ENCODE peak calls at places on chromosome 2, in six cellular contexts. One of them, this sample, is unnamed.

GRCh38 chr2:220745682-220746081 is 826.4 kb downstream of the EPHA4 start:
- DNase-seq in lower lobe of right lung: no peak
- DNase-seq in aorta: no peak
- DNase-seq in GM23248: no peak
- DNase-seq in psoas muscle: no peak
- DNase-seq in small intestine: no peak
- DNase-seq in this sample: no peak

GRCh38 chr2:86087936-86088850 is 17.5 kb downstream of the POLR1A start:
- DNase-seq in lower lobe of right lung: no peak
- DNase-seq in aorta: no peak
- DNase-seq in GM23248: no peak
- DNase-seq in psoas muscle: no peak
- DNase-seq in small intestine: no peak
- DNase-seq in this sample: no peak

GRCh38 chr2:219109468-219109867 is 48.7 kb upstream of the IHH start:
- DNase-seq in lower lobe of right lung: peak; percentile 67
- DNase-seq in aorta: no peak
- DNase-seq in GM23248: no peak
- DNase-seq in psoas muscle: no peak
- DNase-seq in small intestine: peak; percentile 61
- DNase-seq in this sample: no peak

GRCh38 chr2:169260246-169260645 is 102.1 kb downstream of the LRP2 start:
- DNase-seq in lower lobe of right lung: no peak
- DNase-seq in aorta: no peak
- DNase-seq in GM23248: no peak
- DNase-seq in psoas muscle: no peak
- DNase-seq in small intestine: no peak
- DNase-seq in this sample: no peak

GRCh38 chr2:218904176-218904575 is 23.5 kb downstream of the WNT10A start:
- DNase-seq in lower lobe of right lung: no peak
- DNase-seq in aorta: no peak
- DNase-seq in GM23248: no peak
- DNase-seq in psoas muscle: no peak
- DNase-seq in small intestine: no peak
- DNase-seq in this sample: no peak

GRCh38 chr2:151638188-151638933 is 95.9 kb downstream of the NEB start:
- DNase-seq in lower lobe of right lung: no peak
- DNase-seq in aorta: no peak
- DNase-seq in GM23248: peak; percentile 3
- DNase-seq in psoas muscle: no peak
- DNase-seq in small intestine: peak; percentile 39
- DNase-seq in this sample: no peak

GRCh38 chr2:20440001-20440560 is 6.8 kb upstream of the RHOB start:
- DNase-seq in lower lobe of right lung: no peak
- DNase-seq in aorta: no peak
- DNase-seq in GM23248: no peak
- DNase-seq in psoas muscle: no peak
- DNase-seq in small intestine: no peak
- DNase-seq in this sample: no peak

GRCh38 chr2:188677182-188677581 is 297.0 kb upstream of the COL3A1 start:
- DNase-seq in lower lobe of right lung: no peak
- DNase-seq in aorta: no peak
- DNase-seq in GM23248: peak; percentile 35
- DNase-seq in psoas muscle: no peak
- DNase-seq in small intestine: no peak
- DNase-seq in this sample: no peak

GRCh38 chr2:230895536-230896345 is 29.3 kb downstream of the GPR55 start:
- DNase-seq in lower lobe of right lung: no peak
- DNase-seq in aorta: no peak
- DNase-seq in GM23248: no peak
- DNase-seq in psoas muscle: no peak
- DNase-seq in small intestine: peak; percentile 95
- DNase-seq in this sample: peak; percentile 77

GRCh38 chr2:42812899-42813479 is 20.6 kb upstream of the HAAO start:
- DNase-seq in lower lobe of right lung: no peak
- DNase-seq in aorta: no peak
- DNase-seq in GM23248: peak; percentile 53
- DNase-seq in psoas muscle: no peak
- DNase-seq in small intestine: peak; percentile 46
- DNase-seq in this sample: no peak

GRCh38 chr2:241877197-241877685 is 7.7 kb downstream of the RTP5 start:
- DNase-seq in lower lobe of right lung: no peak
- DNase-seq in aorta: no peak
- DNase-seq in GM23248: no peak
- DNase-seq in psoas muscle: peak; percentile 14
- DNase-seq in small intestine: no peak
- DNase-seq in this sample: no peak
- H3K4me1 ChIP-seq in lower lobe of right lung: peaks cover 11% of the 10 kb centered on the region
- H3K4me1 ChIP-seq in aorta: no peaks in the 10 kb centered on the region
- H3K4me1 ChIP-seq in GM23248: peaks cover 4% of the 10 kb centered on the region
- H3K4me1 ChIP-seq in psoas muscle: peaks cover 6% of the 10 kb centered on the region
- H3K4me1 ChIP-seq in small intestine: no peaks in the 10 kb centered on the region
- H3K4me1 ChIP-seq in this sample: peaks cover 16% of the 10 kb centered on the region

GRCh38 chr2:112185131-112185530 is 46.9 kb downstream of the FBLN7 start:
- DNase-seq in lower lobe of right lung: no peak
- DNase-seq in aorta: no peak
- DNase-seq in GM23248: no peak
- DNase-seq in psoas muscle: no peak
- DNase-seq in small intestine: no peak
- DNase-seq in this sample: no peak

GRCh38 chr2:112189001-112189556 is 50.9 kb downstream of the FBLN7 start:
- DNase-seq in lower lobe of right lung: no peak
- DNase-seq in aorta: no peak
- DNase-seq in GM23248: no peak
- DNase-seq in psoas muscle: no peak
- DNase-seq in small intestine: no peak
- DNase-seq in this sample: no peak

GRCh38 chr2:112187805-112188596 is 49.8 kb downstream of the FBLN7 start:
- DNase-seq in lower lobe of right lung: no peak
- DNase-seq in aorta: no peak
- DNase-seq in GM23248: no peak
- DNase-seq in psoas muscle: no peak
- DNase-seq in small intestine: peak; percentile 49
- DNase-seq in this sample: peak; percentile 80

GRCh38 chr2:112184121-112184520 is 45.9 kb downstream of the FBLN7 start:
- DNase-seq in lower lobe of right lung: no peak
- DNase-seq in aorta: no peak
- DNase-seq in GM23248: no peak
- DNase-seq in psoas muscle: no peak
- DNase-seq in small intestine: no peak
- DNase-seq in this sample: no peak

GRCh38 chr2:112187046-112187715 is 49.0 kb downstream of the FBLN7 start:
- DNase-seq in lower lobe of right lung: no peak
- DNase-seq in aorta: no peak
- DNase-seq in GM23248: no peak
- DNase-seq in psoas muscle: no peak
- DNase-seq in small intestine: no peak
- DNase-seq in this sample: no peak
- H3K4me1 ChIP-seq in lower lobe of right lung: no peaks in the 10 kb centered on the region
- H3K4me1 ChIP-seq in aorta: no peaks in the 10 kb centered on the region
- H3K4me1 ChIP-seq in GM23248: no peaks in the 10 kb centered on the region
- H3K4me1 ChIP-seq in psoas muscle: no peaks in the 10 kb centered on the region
- H3K4me1 ChIP-seq in small intestine: no peaks in the 10 kb centered on the region
- H3K4me1 ChIP-seq in this sample: no peaks in the 10 kb centered on the region

DNA sequence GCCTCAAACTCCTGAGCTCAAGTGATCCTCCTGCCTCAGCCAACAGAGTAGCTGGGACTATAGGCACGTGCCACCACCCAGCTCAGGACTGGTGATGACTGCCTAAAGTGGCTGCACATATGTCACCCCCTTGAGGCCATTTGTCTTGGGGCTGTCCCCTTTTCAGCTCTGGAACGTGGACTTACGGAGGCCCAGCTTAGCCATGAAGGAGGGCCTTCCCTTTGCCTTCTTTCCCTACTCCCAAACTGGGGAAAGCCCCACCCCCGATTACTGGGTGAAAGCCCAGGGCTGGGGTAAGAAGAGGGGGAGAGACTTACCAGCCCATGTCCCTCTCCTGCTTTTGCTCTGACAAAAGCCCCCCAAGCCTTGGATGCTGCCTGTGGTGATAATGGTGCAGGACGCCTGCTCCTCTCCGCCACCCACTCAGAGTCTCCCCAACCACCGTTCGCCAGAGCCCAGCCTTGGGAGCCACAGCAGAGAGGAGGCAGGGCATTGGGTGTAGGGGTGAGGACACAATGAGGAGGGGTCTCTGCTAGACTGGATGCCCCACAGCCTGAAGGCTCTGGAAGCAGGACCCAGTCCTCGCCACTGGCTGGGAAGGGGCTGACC is 2.5 kb upstream of the DUSP2 start:
- DNase-seq in lower lobe of right lung: peak; percentile 20
- DNase-seq in aorta: peak; percentile 38
- DNase-seq in GM23248: no peak
- DNase-seq in psoas muscle: no peak
- DNase-seq in small intestine: no peak
- DNase-seq in this sample: peak; percentile 44
- H3K4me1 ChIP-seq in lower lobe of right lung: peaks cover 37% of the 10 kb centered on the region
- H3K4me1 ChIP-seq in aorta: no peaks in the 10 kb centered on the region
- H3K4me1 ChIP-seq in GM23248: peaks cover 9% of the 10 kb centered on the region
- H3K4me1 ChIP-seq in psoas muscle: peaks cover 11% of the 10 kb centered on the region
- H3K4me1 ChIP-seq in small intestine: no peaks in the 10 kb centered on the region
- H3K4me1 ChIP-seq in this sample: no peaks in the 10 kb centered on the region

GRCh38 chr2:39479696-39480095 is 42.6 kb upstream of the MAP4K3 start:
- DNase-seq in lower lobe of right lung: no peak
- DNase-seq in aorta: no peak
- DNase-seq in GM23248: no peak
- DNase-seq in psoas muscle: no peak
- DNase-seq in small intestine: no peak
- DNase-seq in this sample: no peak
- H3K4me1 ChIP-seq in lower lobe of right lung: peaks cover 12% of the 10 kb centered on the region
- H3K4me1 ChIP-seq in aorta: no peaks in the 10 kb centered on the region
- H3K4me1 ChIP-seq in GM23248: peaks cover 8% of the 10 kb centered on the region
- H3K4me1 ChIP-seq in psoas muscle: peaks cover 4% of the 10 kb centered on the region
- H3K4me1 ChIP-seq in small intestine: no peaks in the 10 kb centered on the region
- H3K4me1 ChIP-seq in this sample: no peaks in the 10 kb centered on the region

GRCh38 chr2:62202019-62202722 is 6.3 kb downstream of the B3GNT2 start:
- DNase-seq in lower lobe of right lung: no peak
- DNase-seq in aorta: no peak
- DNase-seq in GM23248: no peak
- DNase-seq in psoas muscle: no peak
- DNase-seq in small intestine: no peak
- DNase-seq in this sample: no peak

GRCh38 chr2:62199392-62200125 is 3.6 kb downstream of the B3GNT2 start:
- DNase-seq in lower lobe of right lung: no peak
- DNase-seq in aorta: no peak
- DNase-seq in GM23248: peak; percentile 50
- DNase-seq in psoas muscle: no peak
- DNase-seq in small intestine: no peak
- DNase-seq in this sample: no peak

GRCh38 chr2:62201307-62201706 is 5.4 kb downstream of the B3GNT2 start:
- DNase-seq in lower lobe of right lung: no peak
- DNase-seq in aorta: no peak
- DNase-seq in GM23248: peak; percentile 42
- DNase-seq in psoas muscle: no peak
- DNase-seq in small intestine: no peak
- DNase-seq in this sample: no peak

GRCh38 chr2:62200291-62200841 is 4.5 kb downstream of the B3GNT2 start:
- DNase-seq in lower lobe of right lung: no peak
- DNase-seq in aorta: no peak
- DNase-seq in GM23248: no peak
- DNase-seq in psoas muscle: no peak
- DNase-seq in small intestine: no peak
- DNase-seq in this sample: no peak

GRCh38 chr2:62200868-62201267 is 5.0 kb downstream of the B3GNT2 start:
- DNase-seq in lower lobe of right lung: no peak
- DNase-seq in aorta: no peak
- DNase-seq in GM23248: no peak
- DNase-seq in psoas muscle: no peak
- DNase-seq in small intestine: no peak
- DNase-seq in this sample: no peak
- H3K4me1 ChIP-seq in lower lobe of right lung: peaks cover 76% of the 10 kb centered on the region
- H3K4me1 ChIP-seq in aorta: peaks cover 6% of the 10 kb centered on the region
- H3K4me1 ChIP-seq in GM23248: peaks cover 18% of the 10 kb centered on the region
- H3K4me1 ChIP-seq in psoas muscle: peaks cover 13% of the 10 kb centered on the region
- H3K4me1 ChIP-seq in small intestine: peaks cover 13% of the 10 kb centered on the region
- H3K4me1 ChIP-seq in this sample: peaks cover 32% of the 10 kb centered on the region